ENCODE peak calls at places on chromosomes 7 and 10, in five cellular contexts. S is tibial nerve, G is GM23338, Y is upper lobe of left lung, O is GM23248. L is an unnamed sample.

GRCh38 chr7:158094671-158095256 is 492.9 kb downstream of the PTPRN2 start:
- DNase-seq in S (no peak), G (peak; percentile 1), Y (no peak), O (no peak), L (no peak)

GRCh38 chr7:133763241-133763640 is 363.9 kb upstream of the LRGUK start:
- DNase-seq in S (no peak), G (no peak), Y (no peak), O (no peak), L (no peak)

GRCh38 chr7:134696261-134696660 is 49.6 kb downstream of the BPGM start:
- DNase-seq in S (no peak), G (no peak), Y (no peak), O (peak; percentile 30), L (no peak)

GRCh38 chr10:1978593-1978992 is 241.3 kb upstream of the ADARB2 start:
- DNase-seq in S (no peak), G (no peak), Y (no peak), O (no peak), L (no peak)

GRCh38 chr10:28797904-28798371 is 120.6 kb downstream of the BAMBI start:
- DNase-seq in S (no peak), G (no peak), Y (no peak), O (no peak), L (no peak)

GRCh38 chr10:124649209-124649608 is 95.0 kb downstream of the FAM53B start:
- DNase-seq in S (peak; percentile 32), G (no peak), Y (no peak), O (peak; percentile 42), L (no peak)

GRCh38 chr7:55593172-55593514 is 20.8 kb upstream of the VOPP1 start:
- DNase-seq in S (no peak), G (no peak), Y (no peak), O (no peak), L (no peak)

GRCh38 chr7:80467069-80467468 is 44.8 kb downstream of the GNAT3 start:
- DNase-seq in S (no peak), G (no peak), Y (no peak), O (peak; percentile 11), L (no peak)

GRCh38 chr7:126501617-126502016 is 751.1 kb downstream of the GRM8 start:
- DNase-seq in S (no peak), G (no peak), Y (no peak), O (no peak), L (no peak)

GRCh38 chr7:159197066-159197975 is 52.7 kb upstream of the VIPR2 start:
- DNase-seq in S (no peak), G (peak; percentile 23), Y (no peak), O (no peak), L (no peak)

GRCh38 chr7:158078161-158078910 is 509.3 kb downstream of the PTPRN2 start:
- DNase-seq in S (no peak), G (no peak), Y (no peak), O (no peak), L (no peak)

GRCh38 chr7:17289074-17289665 is 9.3 kb upstream of the AHR start:
- DNase-seq in S (peak; percentile 56), G (no peak), Y (no peak), O (no peak), L (no peak)

GRCh38 chr10:79314761-79315601 is 32.3 kb upstream of the PPIF start:
- DNase-seq in S (no peak), G (no peak), Y (no peak), O (peak; percentile 27), L (no peak)

GRCh38 chr10:36759111-36759805 is 366.1 kb upstream of the ANKRD30A start:
- DNase-seq in S (no peak), G (no peak), Y (no peak), O (peak; percentile 94), L (peak; percentile 58)

GRCh38 chr10:17989908-17990767 is 38.4 kb downstream of the SLC39A12 start:
- DNase-seq in S (no peak), G (no peak), Y (no peak), O (peak; percentile 84), L (no peak)

GRCh38 chr10:95308389-95309302 is 17.8 kb upstream of the PDLIM1 start:
- DNase-seq in S (peak; percentile 87), G (no peak), Y (no peak), O (peak; percentile 94), L (peak; percentile 98)

GRCh38 chr10:10677479-10677878 is 340.2 kb upstream of the CELF2 start:
- DNase-seq in S (peak; percentile 66), G (peak; percentile 82), Y (no peak), O (peak; percentile 82), L (no peak)

GRCh38 chr7:117190104-117190503 is 132.8 kb downstream of the WNT2 start:
- DNase-seq in S (no peak), G (no peak), Y (peak; percentile 5), O (no peak), L (no peak)

GRCh38 chr7:101422361-101423195 is 59.9 kb downstream of the COL26A1 start:
- DNase-seq in S (no peak), G (peak; percentile 52), Y (no peak), O (no peak), L (no peak)

GRCh38 chr10:113665806-113666354 is 2.0 kb upstream of the NRAP start:
- DNase-seq in S (no peak), G (peak; percentile 25), Y (no peak), O (peak; percentile 76), L (peak; percentile 5)

GRCh38 chr7:151867912-151868804 is 8.8 kb downstream of the PRKAG2 start:
- DNase-seq in S (no peak), G (no peak), Y (no peak), O (no peak), L (no peak)

GRCh38 chr7:518630-519428 is 817 bp downstream of the PDGFA start:
- DNase-seq in S (peak; percentile 41), G (peak; percentile 74), Y (peak; percentile 94), O (peak; percentile 75), L (peak; percentile 80)

GRCh38 chr10:71725998-71726672 is 6.6 kb upstream of the C10orf105 start:
- DNase-seq in S (no peak), G (peak; percentile 73), Y (no peak), O (peak; percentile 66), L (peak; percentile 30)

GRCh38 chr10:132417957-132418441 is 21.0 kb downstream of the PWWP2B start:
- DNase-seq in S (no peak), G (no peak), Y (peak; percentile 84), O (no peak), L (no peak)

GRCh38 chr10:132415255-132415654 is 18.3 kb downstream of the PWWP2B start:
- DNase-seq in S (no peak), G (no peak), Y (peak; percentile 5), O (no peak), L (no peak)

GRCh38 chr10:132415956-132416355 is 19.0 kb downstream of the PWWP2B start:
- DNase-seq in S (no peak), G (no peak), Y (peak; percentile 71), O (no peak), L (no peak)

GRCh38 chr10:132417249-132417878 is 20.4 kb downstream of the PWWP2B start:
- DNase-seq in S (no peak), G (no peak), Y (peak; percentile 86), O (no peak), L (no peak)

DNA sequence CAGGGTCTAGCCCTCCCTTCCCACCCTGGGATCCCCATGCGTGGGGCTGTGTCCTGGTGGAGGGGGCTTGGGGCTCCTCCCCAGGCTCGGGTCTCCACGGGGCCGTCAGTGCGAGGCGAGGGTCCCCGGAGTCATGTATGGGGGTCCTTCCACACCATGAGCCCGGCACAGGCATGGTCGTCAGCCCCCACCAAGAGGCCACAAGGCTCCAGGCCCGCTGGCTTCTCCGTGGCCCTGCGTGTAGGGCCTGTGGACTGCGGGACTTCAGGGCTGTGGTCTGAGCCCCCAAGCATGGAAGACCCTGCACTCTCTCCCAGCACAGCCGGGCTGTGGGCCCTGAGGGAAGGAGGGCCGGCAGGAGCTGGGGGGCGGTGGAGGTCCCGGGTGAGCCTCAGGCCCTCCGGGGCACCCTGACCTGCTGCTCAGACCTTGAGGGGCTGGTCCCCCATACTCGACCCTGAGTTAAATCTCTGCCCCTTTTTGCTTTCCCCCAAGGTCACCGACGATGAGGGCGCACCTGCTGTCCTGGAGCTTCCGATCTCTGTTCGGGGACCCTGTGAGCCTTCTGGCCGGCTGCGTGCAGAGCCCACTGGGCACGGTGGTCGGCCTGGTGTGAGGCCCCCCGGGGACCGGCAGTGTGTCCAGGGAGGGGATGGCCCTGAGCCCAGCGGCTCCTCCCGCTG is 19.7 kb downstream of the PWWP2B start:
- DNase-seq in S (no peak), G (no peak), Y (peak; percentile 71), O (no peak), L (no peak)
- H3K4me1 ChIP-seq in S (peaks cover 55% of the 10 kb centered on the region), G (peaks cover 15% of the 10 kb centered on the region), Y (peaks cover 80% of the 10 kb centered on the region), O (peaks cover 6% of the 10 kb centered on the region), L (peaks cover 5% of the 10 kb centered on the region)

DNA sequence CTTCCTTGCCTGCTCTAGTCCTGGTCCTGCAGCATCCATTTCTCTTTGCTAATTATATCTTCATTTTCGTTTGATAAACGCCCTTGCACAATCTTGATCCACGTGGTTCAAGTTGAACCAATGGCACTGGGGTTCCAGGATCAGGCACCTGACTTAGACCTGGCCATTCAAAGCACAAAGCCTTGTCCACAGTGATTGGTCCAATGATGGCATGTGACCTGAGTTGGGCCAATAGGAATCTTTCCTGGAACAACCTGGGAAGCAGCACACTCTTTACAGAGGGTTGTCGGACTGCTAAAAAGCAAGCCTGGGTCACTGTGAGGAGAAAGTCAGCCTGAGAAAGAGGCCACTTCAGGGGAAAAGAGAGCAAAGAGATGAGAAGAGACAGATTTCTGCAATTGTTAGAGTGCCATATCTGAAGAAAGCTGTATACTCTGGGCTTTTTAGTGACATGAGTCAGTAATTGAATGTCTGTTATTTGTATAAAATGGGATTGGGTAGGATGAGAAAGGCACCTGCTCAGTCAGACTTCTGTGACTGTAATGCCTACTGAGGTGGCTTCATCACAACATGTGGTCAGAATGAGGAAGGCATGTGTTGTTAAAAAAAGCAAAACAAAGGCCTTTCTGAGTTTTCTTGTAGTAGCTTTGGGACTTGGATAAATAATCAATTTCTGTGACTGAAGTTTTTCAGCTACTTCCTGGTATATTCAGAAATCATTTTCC is 4.4 kb upstream of the STEAP4 start:
- DNase-seq in S (no peak), G (no peak), Y (no peak), O (no peak), L (no peak)
- H3K27ac ChIP-seq in S (peak overlapping the region; percentile 31), G (no peak overlapping the region), Y (no peak overlapping the region), O (no peak overlapping the region), L (no peak overlapping the region)

GRCh38 chr10:63502832-63503231 is 18.4 kb upstream of the REEP3 start:
- DNase-seq in S (no peak), G (no peak), Y (no peak), O (no peak), L (no peak)
- H3K4me1 ChIP-seq in S (peaks cover 7% of the 10 kb centered on the region), G (peaks cover 28% of the 10 kb centered on the region), Y (peaks cover 4% of the 10 kb centered on the region), O (no peaks in the 10 kb centered on the region), L (no peaks in the 10 kb centered on the region)

GRCh38 chr7:105102557-105103352 is 88.8 kb downstream of the KMT2E start:
- DNase-seq in S (no peak), G (no peak), Y (no peak), O (no peak), L (no peak)
- H3K27ac ChIP-seq in S (no peak overlapping the region), G (no peak overlapping the region), Y (no peak overlapping the region), O (no peak overlapping the region), L (no peak overlapping the region)

GRCh38 chr10:3759397-3759796 is 25.6 kb downstream of the KLF6 start:
- DNase-seq in S (no peak), G (no peak), Y (no peak), O (no peak), L (no peak)
- H3K4me1 ChIP-seq in S (peaks cover 5% of the 10 kb centered on the region), G (peaks cover 9% of the 10 kb centered on the region), Y (peaks cover 12% of the 10 kb centered on the region), O (peaks cover 30% of the 10 kb centered on the region), L (peaks cover 69% of the 10 kb centered on the region)